ENCODE peak calls at places on chromosomes 2 and 18, in seven cellular contexts. I is right lobe of liver, N is fibroblast of lung, Y is K562, Q is left ventricle myocardium inferior, X is GM12878, H is endothelial cell of umbilical vein. L is an unnamed sample.

GRCh38 chr2:217851191-217852020 is 151.4 kb downstream of the TNS1 start:
- DNase-seq in N (peak; percentile 70), H (peak; percentile 18), I (no peak), X (no peak), Q (no peak), Y (no peak), L (no peak)

GRCh38 chr2:88639865-88640264 is 12.6 kb upstream of the EIF2AK3 start:
- DNase-seq in Q (no peak), Y (no peak), N (no peak), H (no peak), X (no peak), I (no peak), L (no peak)

GRCh38 chr18:78603102-78603501 is 376.5 kb upstream of the SALL3 start:
- DNase-seq in I (no peak), X (no peak), N (no peak), Q (no peak), H (no peak), Y (no peak), L (no peak)

GRCh38 chr2:107745100-107745499 is 81.6 kb upstream of the RGPD4 start:
- DNase-seq in I (no peak), Y (no peak), N (no peak), Q (no peak), H (no peak), X (no peak), L (no peak)

GRCh38 chr18:59823611-59824195 is 76.1 kb upstream of the PMAIP1 start:
- DNase-seq in I (peak; percentile 78), N (peak; percentile 59), Q (peak; percentile 20), H (peak; percentile 51), X (no peak), Y (peak; percentile 64), L (peak; percentile 88)

GRCh38 chr2:121177905-121178304 is 107.1 kb downstream of the TFCP2L1 start:
- DNase-seq in I (peak; percentile 5), N (no peak), X (no peak), Y (no peak), Q (no peak), H (no peak), L (no peak)

GRCh38 chr2:100984892-100985307 is 17.2 kb upstream of the RPL31 start:
- DNase-seq in N (peak; percentile 56), X (no peak), H (peak; percentile 78), Y (peak; percentile 82), Q (peak; percentile 73), I (peak; percentile 78), L (peak; percentile 79)

GRCh38 chr2:237062585-237062984 is 23.1 kb upstream of the COPS8 start:
- DNase-seq in X (no peak), N (peak; percentile 43), Y (no peak), H (no peak), I (no peak), Q (no peak), L (peak; percentile 85)

GRCh38 chr18:46155652-46156051 is 51.5 kb downstream of the HAUS1 start:
- DNase-seq in Q (no peak), I (no peak), N (peak; percentile 96), Y (no peak), X (no peak), H (no peak), L (no peak)

GRCh38 chr18:76564117-76564516 is 69.1 kb upstream of the ZNF516 start:
- DNase-seq in N (peak; percentile 89), X (no peak), Q (no peak), I (no peak), H (no peak), Y (no peak), L (no peak)

GRCh38 chr18:76567835-76568445 is 72.9 kb upstream of the ZNF516 start:
- DNase-seq in H (no peak), Y (no peak), Q (no peak), X (no peak), N (no peak), I (no peak), L (no peak)

GRCh38 chr18:76566987-76567386 is 71.9 kb upstream of the ZNF516 start:
- DNase-seq in N (no peak), I (no peak), Y (no peak), X (no peak), H (no peak), Q (no peak), L (no peak)

GRCh38 chr18:76564636-76565237 is 69.7 kb upstream of the ZNF516 start:
- DNase-seq in N (no peak), Y (no peak), I (no peak), X (no peak), Q (no peak), H (no peak), L (no peak)

GRCh38 chr18:76565238-76566173 is 70.5 kb upstream of the ZNF516 start:
- DNase-seq in Q (peak; percentile 67), Y (peak; percentile 27), I (peak; percentile 70), H (peak; percentile 49), X (no peak), N (peak; percentile 95), L (no peak)
- H3K4me3 ChIP-seq in Q (peak overlapping the region; percentile 52), Y (no peak overlapping the region), I (no peak overlapping the region), H (no peak overlapping the region), X (no peak overlapping the region), N (peak overlapping the region; percentile 43), L (no peak overlapping the region)

GRCh38 chr2:14634223-14634884 is 1.8 kb downstream of the LRATD1 start:
- DNase-seq in Y (peak; percentile 62), I (peak; percentile 78), Q (peak; percentile 73), H (peak; percentile 51), N (peak; percentile 76), X (no peak), L (peak; percentile 96)
- TF ChIP-seq CTCF in Y (peak; percentile 66), I (peak; percentile 68), Q (peak; percentile 74), H (peak; percentile 71), N (peak; percentile 52), X (no peak), L (peak; percentile 96)

GRCh38 chr2:46869621-46870020 is 46.0 kb downstream of the MCFD2 start:
- DNase-seq in N (no peak), Q (no peak), I (no peak), X (no peak), Y (no peak), H (no peak), L (no peak)

GRCh38 chr2:46870051-46870839 is 45.4 kb downstream of the MCFD2 start:
- DNase-seq in I (no peak), Y (no peak), X (no peak), N (no peak), Q (no peak), H (no peak), L (no peak)

GRCh38 chr2:46865181-46865970 is 50.2 kb downstream of the MCFD2 start:
- DNase-seq in H (no peak), I (no peak), Q (no peak), X (no peak), Y (no peak), N (no peak), L (no peak)

GRCh38 chr2:46863895-46864294 is 51.7 kb downstream of the MCFD2 start:
- DNase-seq in Q (no peak), N (no peak), X (no peak), H (no peak), Y (no peak), I (no peak), L (no peak)

GRCh38 chr2:46866770-46867246 is 48.8 kb downstream of the MCFD2 start:
- DNase-seq in H (peak; percentile 80), X (no peak), I (peak; percentile 76), Q (peak; percentile 58), Y (no peak), N (no peak), L (no peak)
- H3K27ac ChIP-seq in H (peak overlapping the region; percentile 86), X (no peak overlapping the region), I (peak overlapping the region; percentile 25), Q (peak overlapping the region; percentile 82), Y (no peak overlapping the region), N (no peak overlapping the region), L (no peak overlapping the region)

DNA sequence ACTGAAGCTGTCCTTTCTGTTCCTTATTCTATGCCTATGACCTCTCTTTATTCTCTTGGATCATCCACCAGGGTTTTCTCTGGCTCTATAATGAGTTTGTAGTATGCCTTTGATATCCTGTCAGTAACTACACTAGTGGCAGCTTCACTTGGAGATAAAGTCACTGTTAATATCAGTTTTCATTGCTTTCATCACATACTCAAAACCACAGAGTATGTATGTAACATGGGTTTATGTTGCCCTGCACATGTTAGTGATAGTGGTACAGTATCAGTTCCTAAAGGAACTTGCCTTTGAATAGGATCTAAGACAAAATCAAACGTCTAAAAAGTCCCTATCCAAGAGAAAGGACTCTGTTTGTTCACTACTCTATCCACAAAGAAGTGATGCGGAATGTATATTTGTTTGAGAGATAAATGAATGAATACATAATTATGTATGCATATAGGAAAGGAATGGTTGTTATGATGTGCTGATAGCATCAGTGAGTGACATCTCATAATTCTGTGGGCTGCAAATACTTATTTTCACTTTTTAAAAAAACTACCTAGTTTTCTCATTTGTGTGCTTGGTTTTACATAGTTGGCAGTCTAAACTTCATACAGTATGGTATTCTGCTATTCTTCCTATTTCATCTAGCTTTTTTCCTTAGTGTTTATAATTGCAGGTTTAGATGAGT is 45.1 kb downstream of the TET3 start:
- DNase-seq in H (no peak), Q (no peak), I (no peak), N (no peak), X (no peak), Y (no peak), L (no peak)
- H3K4me3 ChIP-seq in H (no peak overlapping the region), Q (no peak overlapping the region), I (no peak overlapping the region), N (no peak overlapping the region), X (peak overlapping the region; percentile 73), Y (no peak overlapping the region), L (no peak overlapping the region)

GRCh38 chr2:148930046-148930775 is 55.2 kb downstream of the KIF5C start:
- DNase-seq in H (no peak), I (no peak), N (no peak), Q (no peak), Y (no peak), X (no peak), L (peak; percentile 38)

GRCh38 chr2:148927010-148927409 is 52.0 kb downstream of the KIF5C start:
- DNase-seq in Y (peak; percentile 55), I (no peak), X (no peak), H (no peak), N (no peak), Q (peak; percentile 20), L (no peak)

GRCh38 chr2:148928395-148928794 is 53.4 kb downstream of the KIF5C start:
- DNase-seq in N (no peak), I (no peak), Q (no peak), X (no peak), H (no peak), Y (no peak), L (no peak)

GRCh38 chr2:148922776-148923175 is 47.7 kb downstream of the KIF5C start:
- DNase-seq in N (no peak), Y (no peak), I (no peak), H (no peak), Q (no peak), X (no peak), L (no peak)

DNA sequence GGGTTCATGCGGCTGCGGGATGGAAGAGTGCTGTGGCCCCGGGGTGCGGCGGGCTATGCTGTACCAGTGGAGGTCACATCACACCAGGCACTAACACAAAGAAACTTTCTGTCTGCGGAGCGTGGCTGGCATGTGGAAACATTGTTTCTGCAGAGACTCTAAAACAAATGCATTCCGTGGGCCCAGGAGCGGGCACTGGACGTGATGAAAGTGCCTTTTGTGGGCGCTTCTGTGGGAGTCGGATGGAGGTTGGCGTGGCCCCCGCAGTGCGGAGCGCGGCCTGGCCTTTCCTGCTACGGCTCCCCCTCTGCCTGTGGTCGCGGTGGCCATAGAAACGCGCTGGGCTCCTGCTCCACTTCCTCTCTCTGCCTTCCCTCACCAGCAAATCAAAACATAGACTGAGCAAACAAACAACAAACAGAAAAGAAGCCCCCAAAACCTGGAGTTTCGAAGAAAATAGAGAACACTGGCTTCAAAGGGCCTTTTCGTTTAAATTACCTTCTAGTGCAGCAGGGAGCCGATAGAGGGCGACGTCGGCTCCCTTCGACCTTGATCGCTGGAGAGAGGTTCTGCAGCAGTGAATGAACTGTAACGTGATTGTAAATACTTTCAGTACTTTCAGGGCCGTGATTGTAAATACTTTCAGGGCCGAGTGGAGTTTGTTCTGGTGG is 51.4 kb downstream of the KIF5C start:
- DNase-seq in H (peak; percentile 58), Y (peak; percentile 77), X (peak; percentile 9), I (no peak), Q (no peak), N (peak; percentile 4), L (peak; percentile 42)
- TF ChIP-seq CTCF in H (peak; percentile 75), Y (peak; percentile 81), X (peak; percentile 76), I (peak; percentile 60), Q (peak; percentile 69), N (peak; percentile 57), L (peak; percentile 70)

L was measured in WERI-Rb-1.